ENCODE peak calls at places on chromosome 2, in seven cellular contexts. W is sigmoid colon, X is right lobe of liver, Y is choroid plexus epithelial cell, P is T-helper 1 cell, F is astrocyte of the hippocampus, A is ACHN. Q is an unnamed sample.

GRCh38 chr2:34332813-34333212 is 733.7 kb upstream of the FAM98A start:
- DNase-seq in W (no peak), X (no peak), Y (no peak), P (no peak), F (peak), A (no peak), Q (no peak)

GRCh38 chr2:136185991-136186771 is 68.2 kb upstream of the CXCR4 start:
- DNase-seq in W (no peak), X (no peak), Y (no peak), P (no peak), F (peak), A (no peak), Q (no peak)

GRCh38 chr2:178404380-178404767 is 46.6 kb downstream of the PRKRA start:
- DNase-seq in W (no peak), X (no peak), Y (peak), P (no peak), F (peak), A (peak), Q (peak)

GRCh38 chr2:10267551-10268465 is 34.9 kb upstream of the HPCAL1 start:
- DNase-seq in W (peak), X (peak), Y (no peak), P (no peak), F (no peak), A (no peak), Q (no peak)

GRCh38 chr2:168787098-168787781 is 15.2 kb upstream of the NOSTRIN start:
- DNase-seq in W (no peak), X (no peak), Y (no peak), P (no peak), F (no peak), A (no peak), Q (no peak)

GRCh38 chr2:230975927-230976326 is 20.0 kb upstream of the SPATA3 start:
- DNase-seq in W (no peak), X (peak), Y (no peak), P (no peak), F (no peak), A (no peak), Q (no peak)

GRCh38 chr2:62705859-62706720 is 577 bp downstream of the EHBP1 start:
- DNase-seq in W (peak), X (peak), Y (peak), P (no peak), F (peak), A (peak), Q (no peak)

GRCh38 chr2:218027426-218028188 is 24.8 kb upstream of the TNS1 start:
- DNase-seq in W (peak), X (no peak), Y (no peak), P (no peak), F (no peak), A (no peak), Q (no peak)

GRCh38 chr2:45014016-45014702 is 4.9 kb upstream of the SIX2 start:
- DNase-seq in W (no peak), X (no peak), Y (peak), P (no peak), F (peak), A (peak), Q (no peak)

GRCh38 chr2:120222186-120223033 is 790 bp downstream of the TMEM185B start:
- DNase-seq in W (no peak), X (peak), Y (no peak), P (no peak), F (no peak), A (no peak), Q (no peak)

GRCh38 chr2:168201211-168201610 is 46.2 kb downstream of the STK39 start:
- DNase-seq in W (no peak), X (no peak), Y (no peak), P (no peak), F (peak), A (no peak), Q (no peak)

GRCh38 chr2:240527153-240527750 is 30.5 kb downstream of the ANKMY1 start:
- DNase-seq in W (no peak), X (no peak), Y (no peak), P (no peak), F (no peak), A (no peak), Q (no peak)

GRCh38 chr2:196176142-196176738 is 4.9 kb upstream of the STK17B start:
- DNase-seq in W (no peak), X (no peak), Y (no peak), P (peak), F (no peak), A (no peak), Q (peak)

GRCh38 chr2:241844831-241845578 is 13.7 kb downstream of the PDCD1 start:
- DNase-seq in W (peak), X (no peak), Y (no peak), P (no peak), F (no peak), A (no peak), Q (no peak)

GRCh38 chr2:4135765-4136164 is 432.4 kb downstream of the DCDC2C start:
- DNase-seq in W (no peak), X (no peak), Y (no peak), P (no peak), F (no peak), A (no peak), Q (no peak)

GRCh38 chr2:113240150-113240914 is 38.4 kb downstream of the PAX8 start:
- DNase-seq in W (peak), X (peak), Y (peak), P (no peak), F (peak), A (peak), Q (no peak)

GRCh38 chr2:239575931-239576445 is 175.2 kb upstream of the HDAC4 start:
- DNase-seq in W (no peak), X (no peak), Y (no peak), P (no peak), F (no peak), A (no peak), Q (no peak)

GRCh38 chr2:95072424-95072823 is 46.9 kb downstream of the MAL start:
- DNase-seq in W (no peak), X (no peak), Y (no peak), P (no peak), F (no peak), A (no peak), Q (no peak)

GRCh38 chr2:226079677-226080076 is 680.2 kb downstream of the NYAP2 start:
- DNase-seq in W (no peak), X (no peak), Y (peak), P (no peak), F (peak), A (no peak), Q (no peak)

GRCh38 chr2:18311413-18311812 is 249.0 kb downstream of the RDH14 start:
- DNase-seq in W (no peak), X (no peak), Y (no peak), P (no peak), F (peak), A (no peak), Q (no peak)

GRCh38 chr2:46368416-46368815 is 71.2 kb downstream of the EPAS1 start:
- DNase-seq in W (no peak), X (no peak), Y (no peak), P (no peak), F (no peak), A (no peak), Q (no peak)

GRCh38 chr2:169069341-169069740 is at the start of gene DHRS9:
- DNase-seq in W (no peak), X (no peak), Y (peak), P (no peak), F (peak), A (peak), Q (no peak)

GRCh38 chr2:80634590-80634989 is 330.0 kb upstream of the LRRTM1 start:
- DNase-seq in W (no peak), X (no peak), Y (no peak), P (no peak), F (no peak), A (no peak), Q (no peak)

Q was measured in GM12864.